ENCODE peak calls at places on chromosome 5, in six cellular contexts. One of them, this sample, is unnamed.

GRCh38 chr5:13250450-13251291 is 693.8 kb downstream of the DNAH5 start:
- DNase-seq in HCT116: no peak
- DNase-seq in fibroblast of lung: no peak
- DNase-seq in GM23338: peak
- DNase-seq in AG10803: peak
- DNase-seq in uterus: no peak
- DNase-seq in this sample: no peak

GRCh38 chr5:77518304-77518703 is 26.2 kb upstream of the WDR41 start:
- DNase-seq in GM23338: peak
- DNase-seq in fibroblast of lung: peak
- DNase-seq in AG10803: no peak
- DNase-seq in uterus: no peak
- DNase-seq in HCT116: peak
- DNase-seq in this sample: no peak

GRCh38 chr5:87836696-87837095 is 424.0 kb upstream of the CCNH start:
- DNase-seq in GM23338: no peak
- DNase-seq in fibroblast of lung: no peak
- DNase-seq in HCT116: no peak
- DNase-seq in AG10803: no peak
- DNase-seq in uterus: no peak
- DNase-seq in this sample: no peak

GRCh38 chr5:180600554-180601041 is 9.3 kb upstream of the SCGB3A1 start:
- DNase-seq in HCT116: no peak
- DNase-seq in uterus: no peak
- DNase-seq in fibroblast of lung: no peak
- DNase-seq in GM23338: no peak
- DNase-seq in AG10803: no peak
- DNase-seq in this sample: no peak

GRCh38 chr5:36876965-36877666 is 547 bp downstream of the NIPBL start:
- DNase-seq in HCT116: peak
- DNase-seq in GM23338: peak
- DNase-seq in AG10803: peak
- DNase-seq in fibroblast of lung: peak
- DNase-seq in uterus: peak
- DNase-seq in this sample: peak

GRCh38 chr5:109470263-109470662 is 60.5 kb upstream of the PJA2 start:
- DNase-seq in AG10803: no peak
- DNase-seq in uterus: no peak
- DNase-seq in fibroblast of lung: no peak
- DNase-seq in HCT116: no peak
- DNase-seq in GM23338: no peak
- DNase-seq in this sample: no peak

GRCh38 chr5:6705959-6706358 is 7.3 kb upstream of the TENT4A start:
- DNase-seq in HCT116: no peak
- DNase-seq in uterus: no peak
- DNase-seq in AG10803: no peak
- DNase-seq in GM23338: no peak
- DNase-seq in fibroblast of lung: no peak
- DNase-seq in this sample: no peak

GRCh38 chr5:14190194-14191164 is 47.3 kb downstream of the TRIO start:
- DNase-seq in HCT116: peak
- DNase-seq in uterus: peak
- DNase-seq in fibroblast of lung: peak
- DNase-seq in GM23338: no peak
- DNase-seq in AG10803: peak
- DNase-seq in this sample: no peak

GRCh38 chr5:144332265-144332664 is 161.6 kb downstream of the KCTD16 start:
- DNase-seq in uterus: no peak
- DNase-seq in fibroblast of lung: no peak
- DNase-seq in AG10803: no peak
- DNase-seq in GM23338: peak
- DNase-seq in HCT116: no peak
- DNase-seq in this sample: no peak

GRCh38 chr5:17482784-17483183 is 15.2 kb upstream of the TAF11L2 start:
- DNase-seq in uterus: no peak
- DNase-seq in fibroblast of lung: no peak
- DNase-seq in GM23338: no peak
- DNase-seq in HCT116: no peak
- DNase-seq in AG10803: no peak
- DNase-seq in this sample: no peak

GRCh38 chr5:170606939-170607338 is 103.1 kb downstream of the KCNIP1 start:
- DNase-seq in fibroblast of lung: no peak
- DNase-seq in uterus: no peak
- DNase-seq in GM23338: no peak
- DNase-seq in HCT116: no peak
- DNase-seq in AG10803: no peak
- DNase-seq in this sample: no peak

GRCh38 chr5:57816108-57816507 is 333.5 kb upstream of the ACTBL2 start:
- DNase-seq in fibroblast of lung: peak
- DNase-seq in AG10803: peak
- DNase-seq in uterus: no peak
- DNase-seq in HCT116: peak
- DNase-seq in GM23338: peak
- DNase-seq in this sample: no peak

GRCh38 chr5:2508514-2508913 is 243.0 kb downstream of the IRX2 start:
- DNase-seq in uterus: no peak
- DNase-seq in AG10803: no peak
- DNase-seq in HCT116: no peak
- DNase-seq in fibroblast of lung: no peak
- DNase-seq in GM23338: no peak
- DNase-seq in this sample: peak

GRCh38 chr5:58818515-58818914 is 235.6 kb downstream of the RAB3C start:
- DNase-seq in GM23338: no peak
- DNase-seq in AG10803: no peak
- DNase-seq in HCT116: no peak
- DNase-seq in uterus: no peak
- DNase-seq in fibroblast of lung: no peak
- DNase-seq in this sample: no peak

GRCh38 chr5:93632327-93632726 is 49.3 kb downstream of the NR2F1 start:
- DNase-seq in fibroblast of lung: no peak
- DNase-seq in AG10803: no peak
- DNase-seq in HCT116: no peak
- DNase-seq in uterus: no peak
- DNase-seq in GM23338: no peak
- DNase-seq in this sample: no peak

GRCh38 chr5:181189363-181189961 is 15.5 kb downstream of the TRIM7 start:
- DNase-seq in AG10803: peak
- DNase-seq in uterus: no peak
- DNase-seq in HCT116: no peak
- DNase-seq in GM23338: peak
- DNase-seq in fibroblast of lung: peak
- DNase-seq in this sample: no peak

GRCh38 chr5:58934629-58935097 is 351.8 kb downstream of the RAB3C start:
- DNase-seq in HCT116: no peak
- DNase-seq in GM23338: no peak
- DNase-seq in fibroblast of lung: peak
- DNase-seq in uterus: no peak
- DNase-seq in AG10803: no peak
- DNase-seq in this sample: no peak

GRCh38 chr5:170623576-170624181 is 119.9 kb downstream of the KCNIP1 start:
- DNase-seq in HCT116: peak
- DNase-seq in AG10803: peak
- DNase-seq in GM23338: peak
- DNase-seq in fibroblast of lung: peak
- DNase-seq in uterus: no peak
- DNase-seq in this sample: no peak

GRCh38 chr5:83253731-83254130 is 176.4 kb downstream of the XRCC4 start:
- DNase-seq in GM23338: peak
- DNase-seq in fibroblast of lung: peak
- DNase-seq in AG10803: peak
- DNase-seq in uterus: no peak
- DNase-seq in HCT116: no peak
- DNase-seq in this sample: no peak

GRCh38 chr5:32100903-32101302 is 73.2 kb downstream of the GOLPH3 start:
- DNase-seq in uterus: no peak
- DNase-seq in GM23338: no peak
- DNase-seq in fibroblast of lung: no peak
- DNase-seq in AG10803: no peak
- DNase-seq in HCT116: no peak
- DNase-seq in this sample: no peak

GRCh38 chr5:178595145-178595544 is 5.0 kb upstream of the COL23A1 start:
- DNase-seq in fibroblast of lung: no peak
- DNase-seq in uterus: no peak
- DNase-seq in GM23338: no peak
- DNase-seq in AG10803: no peak
- DNase-seq in HCT116: no peak
- DNase-seq in this sample: no peak

GRCh38 chr5:89437450-89438435 is 554.8 kb upstream of the MEF2C start:
- DNase-seq in uterus: no peak
- DNase-seq in AG10803: peak
- DNase-seq in GM23338: no peak
- DNase-seq in HCT116: no peak
- DNase-seq in fibroblast of lung: peak
- DNase-seq in this sample: no peak

GRCh38 chr5:125835293-125836172 is 587.7 kb upstream of the GRAMD2B start:
- DNase-seq in HCT116: peak
- DNase-seq in GM23338: peak
- DNase-seq in uterus: peak
- DNase-seq in fibroblast of lung: peak
- DNase-seq in AG10803: no peak
- DNase-seq in this sample: no peak

GRCh38 chr5:179367491-179367890 is 22.2 kb upstream of the ADAMTS2 start:
- DNase-seq in HCT116: no peak
- DNase-seq in GM23338: no peak
- DNase-seq in fibroblast of lung: no peak
- DNase-seq in uterus: no peak
- DNase-seq in AG10803: no peak
- DNase-seq in this sample: no peak

GRCh38 chr5:33231935-33232334 is 208.8 kb upstream of the TARS1 start:
- DNase-seq in HCT116: no peak
- DNase-seq in uterus: no peak
- DNase-seq in fibroblast of lung: peak
- DNase-seq in GM23338: no peak
- DNase-seq in AG10803: peak
- DNase-seq in this sample: no peak

GRCh38 chr5:62328772-62329491 is 22.9 kb downstream of the KIF2A start:
- DNase-seq in uterus: no peak
- DNase-seq in fibroblast of lung: no peak
- DNase-seq in AG10803: peak
- DNase-seq in HCT116: no peak
- DNase-seq in GM23338: no peak
- DNase-seq in this sample: no peak
- H3K4me3 ChIP-seq in uterus: no peak
- H3K4me3 ChIP-seq in fibroblast of lung: no peak
- H3K4me3 ChIP-seq in AG10803: no peak
- H3K4me3 ChIP-seq in HCT116: no peak
- H3K4me3 ChIP-seq in GM23338: no peak
- H3K4me3 ChIP-seq in this sample: no peak

GRCh38 chr5:97181856-97182545 is 1.0 kb downstream of the RIOK2 start:
- DNase-seq in fibroblast of lung: peak
- DNase-seq in AG10803: peak
- DNase-seq in uterus: no peak
- DNase-seq in HCT116: no peak
- DNase-seq in GM23338: no peak
- DNase-seq in this sample: no peak
- H3K4me3 ChIP-seq in fibroblast of lung: peak
- H3K4me3 ChIP-seq in AG10803: peak
- H3K4me3 ChIP-seq in uterus: peak
- H3K4me3 ChIP-seq in HCT116: peak
- H3K4me3 ChIP-seq in GM23338: peak
- H3K4me3 ChIP-seq in this sample: peak

GRCh38 chr5:9466677-9467076 is 79.2 kb downstream of the SEMA5A start:
- DNase-seq in AG10803: peak
- DNase-seq in GM23338: no peak
- DNase-seq in uterus: no peak
- DNase-seq in HCT116: no peak
- DNase-seq in fibroblast of lung: peak
- DNase-seq in this sample: no peak
- H3K4me3 ChIP-seq in AG10803: no peak
- H3K4me3 ChIP-seq in GM23338: no peak
- H3K4me3 ChIP-seq in uterus: no peak
- H3K4me3 ChIP-seq in HCT116: no peak
- H3K4me3 ChIP-seq in fibroblast of lung: no peak
- H3K4me3 ChIP-seq in this sample: no peak

GRCh38 chr5:151264113-151264512 is 11.1 kb downstream of the GM2A start:
- DNase-seq in fibroblast of lung: peak
- DNase-seq in HCT116: no peak
- DNase-seq in AG10803: peak
- DNase-seq in uterus: no peak
- DNase-seq in GM23338: no peak
- DNase-seq in this sample: no peak
- H3K4me3 ChIP-seq in fibroblast of lung: no peak
- H3K4me3 ChIP-seq in HCT116: no peak
- H3K4me3 ChIP-seq in AG10803: no peak
- H3K4me3 ChIP-seq in uterus: no peak
- H3K4me3 ChIP-seq in GM23338: no peak
- H3K4me3 ChIP-seq in this sample: no peak

DNA sequence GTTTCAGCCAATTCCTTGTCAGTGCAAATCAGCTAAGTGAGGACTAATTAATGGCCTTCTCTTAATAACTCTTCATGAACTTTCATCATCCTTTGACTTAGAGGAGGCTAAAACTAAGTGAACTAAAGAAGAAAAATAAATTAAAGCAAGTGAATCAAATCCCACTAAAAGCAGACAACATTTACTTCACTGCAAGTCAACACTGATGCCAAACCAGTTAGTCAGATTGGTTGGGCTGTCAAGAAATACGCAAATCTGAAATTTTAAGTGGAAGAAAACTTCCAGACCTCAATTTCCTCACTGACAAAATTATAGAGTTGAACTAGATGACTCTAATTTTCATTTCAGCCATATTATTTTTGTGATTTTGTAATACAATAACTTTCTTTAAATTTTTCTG is 137.2 kb upstream of the PRLR start:
- DNase-seq in HCT116: no peak
- DNase-seq in fibroblast of lung: no peak
- DNase-seq in AG10803: no peak
- DNase-seq in uterus: peak
- DNase-seq in GM23338: no peak
- DNase-seq in this sample: no peak
- H3K4me3 ChIP-seq in HCT116: no peak
- H3K4me3 ChIP-seq in fibroblast of lung: no peak
- H3K4me3 ChIP-seq in AG10803: no peak
- H3K4me3 ChIP-seq in uterus: no peak
- H3K4me3 ChIP-seq in GM23338: no peak
- H3K4me3 ChIP-seq in this sample: no peak